ENCODE peak calls at places on chromosomes 4 and X, in seven cellular contexts. One of them, this sample, is unnamed. For H3K4me1, the result is how much of the 10 kb centered on the place peaks cover.

GRCh38 chr4:153784300-153784699 is 4.6 kb downstream of the SFRP2 start:
- DNase-seq in A549: no peak
- DNase-seq in stomach: no peak
- DNase-seq in IMR-90: no peak
- DNase-seq in transverse colon: no peak
- DNase-seq in prostate gland: no peak
- DNase-seq in sigmoid colon: no peak
- DNase-seq in this sample: no peak

GRCh38 chr4:80154547-80154933 is 42.8 kb upstream of the PRDM8 start:
- DNase-seq in A549: no peak
- DNase-seq in stomach: no peak
- DNase-seq in IMR-90: no peak
- DNase-seq in transverse colon: no peak
- DNase-seq in prostate gland: no peak
- DNase-seq in sigmoid colon: no peak
- DNase-seq in this sample: no peak

GRCh38 chr4:144831971-144832370 is 186.0 kb downstream of the HHIP start:
- DNase-seq in A549: no peak
- DNase-seq in stomach: no peak
- DNase-seq in IMR-90: no peak
- DNase-seq in transverse colon: no peak
- DNase-seq in prostate gland: no peak
- DNase-seq in sigmoid colon: no peak
- DNase-seq in this sample: no peak

GRCh38 chr4:76562851-76563803 is 128.1 kb downstream of the SHROOM3 start:
- DNase-seq in A549: no peak
- DNase-seq in stomach: no peak
- DNase-seq in IMR-90: no peak
- DNase-seq in transverse colon: no peak
- DNase-seq in prostate gland: peak
- DNase-seq in sigmoid colon: no peak
- DNase-seq in this sample: no peak

GRCh38 chr4:151038452-151039157 is 23.5 kb upstream of the LRBA start:
- DNase-seq in A549: no peak
- DNase-seq in stomach: no peak
- DNase-seq in IMR-90: no peak
- DNase-seq in transverse colon: no peak
- DNase-seq in prostate gland: no peak
- DNase-seq in sigmoid colon: no peak
- DNase-seq in this sample: no peak

GRCh38 chr4:178165909-178166308 is 723.7 kb upstream of the AGA start:
- DNase-seq in A549: no peak
- DNase-seq in stomach: no peak
- DNase-seq in IMR-90: no peak
- DNase-seq in transverse colon: no peak
- DNase-seq in prostate gland: no peak
- DNase-seq in sigmoid colon: no peak
- DNase-seq in this sample: no peak

GRCh38 chr4:76947369-76947768 is 2.2 kb upstream of the SEPTIN11 start:
- DNase-seq in A549: no peak
- DNase-seq in stomach: no peak
- DNase-seq in IMR-90: no peak
- DNase-seq in transverse colon: no peak
- DNase-seq in prostate gland: no peak
- DNase-seq in sigmoid colon: no peak
- DNase-seq in this sample: no peak

GRCh38 chr4:147597561-147597960 is 19.6 kb upstream of the TMEM184C start:
- DNase-seq in A549: no peak
- DNase-seq in stomach: no peak
- DNase-seq in IMR-90: no peak
- DNase-seq in transverse colon: no peak
- DNase-seq in prostate gland: no peak
- DNase-seq in sigmoid colon: no peak
- DNase-seq in this sample: no peak

GRCh38 chrX:130902446-130902782 is 595 bp downstream of the ENOX2 start:
- DNase-seq in A549: peak
- DNase-seq in stomach: no peak
- DNase-seq in IMR-90: no peak
- DNase-seq in transverse colon: no peak
- DNase-seq in prostate gland: no peak
- DNase-seq in sigmoid colon: no peak
- DNase-seq in this sample: no peak

GRCh38 chrX:24149346-24150050 is at the start of gene ZFX:
- DNase-seq in A549: no peak
- DNase-seq in stomach: peak
- DNase-seq in IMR-90: peak
- DNase-seq in transverse colon: peak
- DNase-seq in prostate gland: peak
- DNase-seq in sigmoid colon: peak
- DNase-seq in this sample: peak

GRCh38 chr4:132593717-132594400 is 555.2 kb upstream of the PCDH10 start:
- DNase-seq in A549: no peak
- DNase-seq in stomach: no peak
- DNase-seq in IMR-90: no peak
- DNase-seq in transverse colon: no peak
- DNase-seq in prostate gland: no peak
- DNase-seq in sigmoid colon: no peak
- DNase-seq in this sample: no peak

GRCh38 chr4:46016306-46016705 is 107.5 kb downstream of the GABRG1 start:
- DNase-seq in A549: no peak
- DNase-seq in stomach: no peak
- DNase-seq in IMR-90: no peak
- DNase-seq in transverse colon: no peak
- DNase-seq in prostate gland: no peak
- DNase-seq in sigmoid colon: no peak
- DNase-seq in this sample: no peak

GRCh38 chr4:48268956-48269860 is at the start of gene TEC:
- DNase-seq in A549: peak
- DNase-seq in stomach: peak
- DNase-seq in IMR-90: no peak
- DNase-seq in transverse colon: peak
- DNase-seq in prostate gland: peak
- DNase-seq in sigmoid colon: peak
- DNase-seq in this sample: peak

GRCh38 chr4:89724716-89725115 is 112.2 kb downstream of the SNCA start:
- DNase-seq in A549: no peak
- DNase-seq in stomach: no peak
- DNase-seq in IMR-90: peak
- DNase-seq in transverse colon: no peak
- DNase-seq in prostate gland: no peak
- DNase-seq in sigmoid colon: no peak
- DNase-seq in this sample: no peak

GRCh38 chr4:165537028-165537648 is 158.3 kb downstream of the CPE start:
- DNase-seq in A549: peak
- DNase-seq in stomach: no peak
- DNase-seq in IMR-90: peak
- DNase-seq in transverse colon: no peak
- DNase-seq in prostate gland: peak
- DNase-seq in sigmoid colon: no peak
- DNase-seq in this sample: no peak

GRCh38 chrX:96455078-96455477 is 229.6 kb upstream of the DIAPH2 start:
- DNase-seq in A549: no peak
- DNase-seq in stomach: no peak
- DNase-seq in IMR-90: no peak
- DNase-seq in transverse colon: no peak
- DNase-seq in prostate gland: no peak
- DNase-seq in sigmoid colon: no peak
- DNase-seq in this sample: no peak

GRCh38 chr4:7135389-7135746 is 57.0 kb upstream of the SORCS2 start:
- DNase-seq in A549: no peak
- DNase-seq in stomach: no peak
- DNase-seq in IMR-90: peak
- DNase-seq in transverse colon: no peak
- DNase-seq in prostate gland: no peak
- DNase-seq in sigmoid colon: no peak
- DNase-seq in this sample: no peak

GRCh38 chr4:2761035-2761923 is 5.1 kb upstream of the TNIP2 start:
- DNase-seq in A549: no peak
- DNase-seq in stomach: peak
- DNase-seq in IMR-90: no peak
- DNase-seq in transverse colon: peak
- DNase-seq in prostate gland: no peak
- DNase-seq in sigmoid colon: peak
- DNase-seq in this sample: peak
- TF ChIP-seq POLR2A in A549: no peak
- TF ChIP-seq POLR2A in stomach: no peak
- TF ChIP-seq POLR2A in IMR-90: no peak
- TF ChIP-seq POLR2A in transverse colon: peak
- TF ChIP-seq POLR2A in prostate gland: no peak
- TF ChIP-seq POLR2A in sigmoid colon: no peak
- TF ChIP-seq POLR2A in this sample: peak

GRCh38 chr4:140048419-140049022 is 105.5 kb downstream of the MAML3 start:
- DNase-seq in A549: no peak
- DNase-seq in stomach: no peak
- DNase-seq in IMR-90: no peak
- DNase-seq in transverse colon: no peak
- DNase-seq in prostate gland: no peak
- DNase-seq in sigmoid colon: no peak
- DNase-seq in this sample: no peak

GRCh38 chr4:140046573-140046972 is 107.4 kb downstream of the MAML3 start:
- DNase-seq in A549: no peak
- DNase-seq in stomach: no peak
- DNase-seq in IMR-90: no peak
- DNase-seq in transverse colon: no peak
- DNase-seq in prostate gland: no peak
- DNase-seq in sigmoid colon: no peak
- DNase-seq in this sample: no peak

GRCh38 chr4:140049024-140049923 is 104.7 kb downstream of the MAML3 start:
- DNase-seq in A549: peak
- DNase-seq in stomach: peak
- DNase-seq in IMR-90: peak
- DNase-seq in transverse colon: peak
- DNase-seq in prostate gland: peak
- DNase-seq in sigmoid colon: peak
- DNase-seq in this sample: peak

GRCh38 chr4:140047017-140047640 is 106.9 kb downstream of the MAML3 start:
- DNase-seq in A549: no peak
- DNase-seq in stomach: peak
- DNase-seq in IMR-90: no peak
- DNase-seq in transverse colon: no peak
- DNase-seq in prostate gland: peak
- DNase-seq in sigmoid colon: no peak
- DNase-seq in this sample: no peak

DNA sequence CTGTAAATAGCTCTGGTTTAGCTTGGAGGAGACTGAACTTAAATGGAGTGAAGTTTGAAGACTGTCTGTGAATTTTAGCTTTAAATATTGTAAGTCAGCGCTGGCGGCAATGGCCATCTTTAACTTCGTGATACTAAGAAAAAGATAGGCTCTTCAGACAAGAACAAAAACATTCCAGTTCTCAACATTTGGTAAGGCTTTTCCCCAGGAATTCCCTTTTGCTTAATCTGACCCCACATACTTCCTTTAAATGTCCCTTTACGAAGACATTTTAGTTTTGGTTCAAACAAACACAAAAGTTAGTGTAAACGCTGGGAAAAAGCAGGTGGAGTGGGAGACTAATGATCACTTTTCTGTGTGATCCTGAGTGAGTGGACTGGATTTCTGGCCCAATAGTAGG is 106.2 kb downstream of the MAML3 start:
- DNase-seq in A549: no peak
- DNase-seq in stomach: no peak
- DNase-seq in IMR-90: no peak
- DNase-seq in transverse colon: no peak
- DNase-seq in prostate gland: no peak
- DNase-seq in sigmoid colon: no peak
- DNase-seq in this sample: no peak
- H3K4me1 ChIP-seq in A549: half or more
- H3K4me1 ChIP-seq in stomach: under half
- H3K4me1 ChIP-seq in IMR-90: under half
- H3K4me1 ChIP-seq in transverse colon: under half
- H3K4me1 ChIP-seq in prostate gland: under half
- H3K4me1 ChIP-seq in sigmoid colon: under half
- H3K4me1 ChIP-seq in this sample: under half

GRCh38 chrX:153333821-153334653 is at the start of gene ZNF275:
- DNase-seq in A549: peak
- DNase-seq in stomach: peak
- DNase-seq in IMR-90: peak
- DNase-seq in transverse colon: peak
- DNase-seq in prostate gland: peak
- DNase-seq in sigmoid colon: peak
- DNase-seq in this sample: peak
- TF ChIP-seq POLR2A in A549: peak
- TF ChIP-seq POLR2A in stomach: no peak
- TF ChIP-seq POLR2A in IMR-90: peak
- TF ChIP-seq POLR2A in transverse colon: no peak
- TF ChIP-seq POLR2A in prostate gland: peak
- TF ChIP-seq POLR2A in sigmoid colon: no peak
- TF ChIP-seq POLR2A in this sample: peak

GRCh38 chr4:87511500-87511899 is 17.7 kb downstream of the SPARCL1 start:
- DNase-seq in A549: no peak
- DNase-seq in stomach: no peak
- DNase-seq in IMR-90: no peak
- DNase-seq in transverse colon: no peak
- DNase-seq in prostate gland: no peak
- DNase-seq in sigmoid colon: no peak
- DNase-seq in this sample: no peak

GRCh38 chr4:87510747-87511146 is 18.4 kb downstream of the SPARCL1 start:
- DNase-seq in A549: no peak
- DNase-seq in stomach: no peak
- DNase-seq in IMR-90: no peak
- DNase-seq in transverse colon: no peak
- DNase-seq in prostate gland: no peak
- DNase-seq in sigmoid colon: no peak
- DNase-seq in this sample: no peak

GRCh38 chr4:87505862-87506261 is 23.3 kb downstream of the SPARCL1 start:
- DNase-seq in A549: no peak
- DNase-seq in stomach: no peak
- DNase-seq in IMR-90: no peak
- DNase-seq in transverse colon: no peak
- DNase-seq in prostate gland: no peak
- DNase-seq in sigmoid colon: no peak
- DNase-seq in this sample: no peak

GRCh38 chr4:87502580-87503238 is 26.5 kb downstream of the SPARCL1 start:
- DNase-seq in A549: no peak
- DNase-seq in stomach: no peak
- DNase-seq in IMR-90: peak
- DNase-seq in transverse colon: no peak
- DNase-seq in prostate gland: peak
- DNase-seq in sigmoid colon: no peak
- DNase-seq in this sample: no peak

DNA sequence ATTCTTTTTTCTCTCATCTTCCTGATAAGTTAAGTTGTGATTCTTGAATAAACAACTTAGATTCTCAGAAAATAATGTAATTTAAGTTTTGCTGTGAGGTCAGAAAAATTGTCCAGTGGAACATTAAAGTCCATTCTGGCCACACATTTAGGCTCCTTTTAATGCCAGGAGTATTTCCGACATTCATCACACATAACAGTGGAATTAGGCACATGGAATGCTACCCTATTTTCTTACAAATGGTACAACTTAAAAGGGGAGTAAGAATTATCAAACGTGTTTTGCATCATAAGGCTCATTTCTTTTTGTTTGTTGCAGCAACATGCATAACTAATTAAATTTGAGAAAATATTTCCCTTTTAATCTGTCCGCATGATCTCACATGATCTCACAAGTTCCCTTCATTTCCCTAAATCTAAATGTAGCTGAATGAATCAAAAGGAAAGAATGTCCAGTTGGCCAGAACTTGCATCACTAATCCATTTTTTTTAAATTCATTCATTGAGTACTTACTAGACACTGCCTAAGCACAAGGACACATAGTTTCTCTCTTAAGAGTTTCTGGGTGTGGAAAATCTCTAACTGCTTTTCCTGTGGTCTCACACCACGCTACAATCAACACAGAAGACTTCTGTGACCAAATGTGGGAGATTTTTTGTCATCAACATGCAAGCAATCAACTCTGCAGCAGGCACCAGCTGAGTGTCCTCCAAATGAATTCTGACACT is 22.0 kb downstream of the SPARCL1 start:
- DNase-seq in A549: no peak
- DNase-seq in stomach: no peak
- DNase-seq in IMR-90: peak
- DNase-seq in transverse colon: no peak
- DNase-seq in prostate gland: no peak
- DNase-seq in sigmoid colon: no peak
- DNase-seq in this sample: no peak
- H3K4me1 ChIP-seq in A549: under half
- H3K4me1 ChIP-seq in stomach: under half
- H3K4me1 ChIP-seq in IMR-90: under half
- H3K4me1 ChIP-seq in transverse colon: under half
- H3K4me1 ChIP-seq in prostate gland: under half
- H3K4me1 ChIP-seq in sigmoid colon: under half
- H3K4me1 ChIP-seq in this sample: under half